ENCODE peak calls at places on chromosomes 4 and X, in four cellular contexts. P is HepG2, H is H1, Q is K562. Y is an unnamed sample.

GRCh38 chr4:121794505-121795192 is 6.5 kb upstream of the EXOSC9 start:
- DNase-seq in H (no peak), Q (peak), P (peak), Y (no peak)

GRCh38 chr4:3630934-3631585 is 98.8 kb upstream of the LRPAP1 start:
- DNase-seq in Q (no peak), P (no peak), H (no peak), Y (no peak)

GRCh38 chr4:76954489-76954888 is 4.9 kb downstream of the SEPTIN11 start:
- DNase-seq in H (no peak), P (no peak), Q (no peak), Y (no peak)

GRCh38 chrX:21973321-21974010 is 33.0 kb downstream of the SMS start:
- DNase-seq in P (no peak), Q (no peak), H (no peak), Y (no peak)

GRCh38 chrX:981791-982626 is 230.4 kb downstream of the CRLF2 start:
- DNase-seq in P (no peak), Q (no peak), H (peak), Y (peak)

GRCh38 chrX:101483705-101484104 is 1.6 kb upstream of the ARMCX4 start:
- DNase-seq in H (no peak), Q (no peak), P (no peak), Y (no peak)

GRCh38 chrX:38166478-38167083 is 54.1 kb downstream of the SRPX start:
- DNase-seq in Q (peak), P (peak), H (no peak), Y (no peak)

GRCh38 chr4:179605196-179605595 is 2163.0 kb upstream of the AGA start:
- DNase-seq in H (no peak), P (no peak), Q (no peak), Y (no peak)

GRCh38 chr4:94758141-94758699 is 465 bp downstream of the BMPR1B start:
- DNase-seq in P (no peak), Q (no peak), H (no peak), Y (no peak)

GRCh38 chr4:185881427-185881826 is 69.4 kb upstream of the SORBS2 start:
- DNase-seq in H (no peak), P (no peak), Q (no peak), Y (no peak)

GRCh38 chr4:173057906-173058305 is 110.7 kb upstream of the GALNT7 start:
- DNase-seq in P (no peak), H (no peak), Q (no peak), Y (no peak)

GRCh38 chrX:147917700-147918694 is 6.3 kb downstream of the FMR1 start:
- DNase-seq in H (no peak), P (no peak), Q (no peak), Y (no peak)

GRCh38 chr4:145230726-145231125 is 50.3 kb upstream of the OTUD4 start:
- DNase-seq in P (no peak), Q (no peak), H (no peak), Y (no peak)

GRCh38 chrX:40080896-40081678 is 16.7 kb downstream of the BCOR start:
- DNase-seq in P (no peak), Q (no peak), H (no peak), Y (no peak)

GRCh38 chr4:8688041-8688907 is 95.7 kb downstream of the CPZ start:
- DNase-seq in P (no peak), Q (peak), H (peak), Y (peak)

GRCh38 chr4:131026771-131027170 is 1930.8 kb downstream of the C4orf33 start:
- DNase-seq in Q (no peak), H (no peak), P (no peak), Y (no peak)

GRCh38 chr4:106806158-106806797 is 229.8 kb downstream of the DKK2 start:
- DNase-seq in H (no peak), Q (no peak), P (no peak), Y (no peak)

GRCh38 chr4:150337709-150338108 is 244.2 kb upstream of the MAB21L2 start:
- DNase-seq in H (no peak), Q (no peak), P (no peak), Y (no peak)
- TF ChIP-seq YY1 in H (no peak), Q (no peak), P (no peak), Y (no peak)

GRCh38 chr4:166400270-166400894 is 527.3 kb downstream of the TLL1 start:
- DNase-seq in P (no peak), H (no peak), Q (no peak), Y (no peak)
- TF ChIP-seq YY1 in P (no peak), H (no peak), Q (no peak), Y (no peak)

GRCh38 chrX:133698298-133698697 is 283.0 kb upstream of the GPC4 start:
- DNase-seq in Q (no peak), H (no peak), P (no peak), Y (no peak)

GRCh38 chrX:133697656-133698055 is 282.4 kb upstream of the GPC4 start:
- DNase-seq in Q (no peak), H (no peak), P (no peak), Y (no peak)

GRCh38 chrX:133702230-133702629 is 283.2 kb downstream of the GPC3 start:
- DNase-seq in H (no peak), Q (no peak), P (no peak), Y (no peak)

DNA sequence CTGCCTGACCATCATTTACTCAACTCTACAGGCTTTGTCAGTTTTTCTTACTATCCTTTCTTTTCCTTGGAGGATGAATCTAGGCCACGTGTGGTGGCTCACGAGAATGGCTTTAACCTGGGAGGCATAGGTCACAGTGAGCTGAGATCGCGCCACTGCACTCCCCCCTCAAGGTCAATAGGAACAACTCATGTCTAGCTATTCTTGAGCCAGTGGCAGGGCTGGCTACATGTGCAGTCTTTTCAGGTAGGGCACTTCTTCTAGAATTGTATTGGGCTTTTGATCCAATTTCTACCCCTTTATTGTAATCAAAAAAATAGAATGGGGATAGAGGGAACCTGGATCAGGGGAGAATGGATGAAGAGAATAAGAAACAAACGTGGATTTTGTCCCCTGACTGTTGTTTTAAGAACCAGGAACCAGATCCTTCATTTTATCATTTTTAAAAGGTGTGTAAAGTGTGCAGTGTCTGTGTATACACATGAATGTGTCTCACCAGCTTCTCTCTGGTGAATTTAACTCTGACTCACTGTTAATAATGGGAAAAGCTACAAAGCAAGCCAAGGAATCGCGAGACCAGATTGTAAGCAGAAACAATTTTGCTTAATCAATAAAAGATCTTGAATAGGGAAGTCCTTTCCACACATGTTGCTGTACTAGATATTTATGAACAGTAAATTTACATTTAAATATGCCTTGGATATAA is 283.9 kb upstream of the GPC4 start:
- DNase-seq in H (no peak), Q (no peak), P (no peak), Y (no peak)
- TF ChIP-seq YY1 in H (no peak), Q (no peak), P (no peak), Y (no peak)

GRCh38 chr4:154485127-154485773 is 6.3 kb downstream of the DCHS2 start:
- DNase-seq in Q (no peak), H (no peak), P (no peak), Y (no peak)
- TF ChIP-seq YY1 in Q (no peak), H (no peak), P (no peak), Y (no peak)

GRCh38 chr4:139278956-139279722 is 886 bp downstream of the MGARP start:
- DNase-seq in P (no peak), H (no peak), Q (no peak), Y (no peak)
- TF ChIP-seq YY1 in P (no peak), H (no peak), Q (no peak), Y (no peak)

Y was measured in NT2/D1.